ENCODE peak calls at places on chromosomes 6 and 20, in ten cellular contexts. R is prostate gland; G is CD8-positive, alpha-beta T cell; S is mammary epithelial cell; W is GM06990; V is left ventricle myocardium inferior; Z is pancreas; O is heart left ventricle; B is PC-9; T is spleen. L is an unnamed sample. For H3K27me3 and H3K36me3, the result is how much of the 10 kb centered on the place peaks cover.

GRCh38 chr20:49297605-49298530 is 20.0 kb upstream of the ZNFX1 start:
- DNase-seq in W (no peak), Z (no peak), T (no peak), S (no peak), B (no peak), O (no peak), G (peak), R (no peak), V (no peak), L (no peak)

GRCh38 chr6:13425971-13426931 is 61.1 kb downstream of the GFOD1 start:
- DNase-seq in W (peak), S (peak), B (peak), O (peak), V (no peak), G (no peak), R (no peak), Z (no peak), T (peak), L (no peak)

GRCh38 chr6:24663198-24663597 is 3.5 kb downstream of the TDP2 start:
- DNase-seq in B (no peak), V (no peak), Z (no peak), R (no peak), W (no peak), G (no peak), S (no peak), O (no peak), T (no peak), L (no peak)

GRCh38 chr6:88165877-88166492 is at the start of gene CNR1:
- DNase-seq in W (peak), O (peak), B (no peak), T (peak), S (peak), R (peak), G (no peak), Z (peak), V (peak), L (no peak)

GRCh38 chr6:165059032-165059431 is 250.4 kb downstream of the C6orf118 start:
- DNase-seq in O (no peak), G (no peak), T (no peak), W (no peak), V (no peak), B (no peak), S (peak), R (no peak), Z (no peak), L (no peak)

GRCh38 chr6:88730602-88731001 is 232.8 kb downstream of the RNGTT start:
- DNase-seq in V (no peak), T (no peak), Z (no peak), R (no peak), W (no peak), B (peak), S (peak), G (no peak), O (no peak), L (no peak)

GRCh38 chr20:11585752-11586352 is 331.8 kb upstream of the BTBD3 start:
- DNase-seq in O (no peak), G (no peak), T (no peak), B (no peak), W (no peak), V (no peak), S (peak), Z (no peak), R (no peak), L (no peak)

GRCh38 chr6:150028799-150029198 is 3.5 kb upstream of the RAET1L start:
- DNase-seq in G (no peak), O (no peak), T (peak), W (no peak), V (no peak), Z (no peak), B (no peak), R (peak), S (no peak), L (no peak)

GRCh38 chr6:131159578-131159977 is 24.3 kb downstream of the AKAP7 start:
- DNase-seq in B (no peak), T (no peak), S (peak), G (no peak), Z (no peak), V (no peak), W (no peak), O (no peak), R (no peak), L (no peak)

GRCh38 chr20:49561256-49561655 is 6.7 kb downstream of the PTGIS start:
- DNase-seq in Z (no peak), B (no peak), W (no peak), S (no peak), T (no peak), O (no peak), V (no peak), G (no peak), R (no peak), L (no peak)

GRCh38 chr6:84467296-84467695 is 239.9 kb upstream of the CEP162 start:
- DNase-seq in B (peak), R (no peak), V (no peak), O (no peak), S (no peak), G (no peak), W (no peak), Z (no peak), T (no peak), L (no peak)

GRCh38 chr6:14211596-14211961 is 94.0 kb downstream of the CD83 start:
- DNase-seq in B (no peak), V (peak), R (peak), S (no peak), Z (peak), T (peak), W (no peak), O (peak), G (no peak), L (no peak)

GRCh38 chr6:96520851-96521115 is 823 bp upstream of the UFL1 start:
- DNase-seq in V (no peak), Z (no peak), O (no peak), S (peak), W (no peak), G (no peak), R (no peak), B (no peak), T (no peak), L (no peak)

GRCh38 chr6:151502499-151502898 is 8.7 kb downstream of the CCDC170 start:
- DNase-seq in T (no peak), Z (no peak), R (no peak), O (no peak), V (no peak), G (no peak), W (no peak), S (peak), B (peak), L (no peak)

GRCh38 chr6:109236140-109237081 is 141.1 kb downstream of the CEP57L1 start:
- DNase-seq in R (no peak), W (no peak), G (peak), B (no peak), S (no peak), O (peak), V (no peak), T (peak), Z (peak), L (no peak)
- TF ChIP-seq CTCF in R (no peak), W (peak), G (no peak), B (no peak), S (no peak), O (peak), V (peak), T (no peak), Z (no peak), L (peak)

DNA sequence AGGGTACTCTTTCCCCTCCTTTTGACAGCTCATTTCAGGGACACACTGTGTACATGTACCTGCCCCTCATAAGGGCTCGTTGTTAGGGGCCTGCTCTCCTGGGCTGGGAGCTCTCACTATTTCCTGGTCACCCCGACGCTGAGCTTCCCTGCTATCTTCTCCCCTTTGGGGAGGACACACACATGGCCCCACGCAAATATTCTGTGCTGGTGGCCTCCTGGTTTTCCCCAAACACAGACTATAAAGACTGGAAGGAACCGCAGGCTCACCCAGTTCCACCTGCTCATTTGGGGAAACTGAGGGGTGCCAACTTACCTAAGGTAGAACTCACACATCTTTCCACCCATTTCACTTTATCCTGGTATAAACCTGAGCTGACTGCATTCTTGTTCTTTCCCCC is 301.4 kb upstream of the SUPT3H start:
- DNase-seq in Z (no peak), G (no peak), R (no peak), V (no peak), O (no peak), W (no peak), B (no peak), S (no peak), T (no peak), L (no peak)
- H3K27me3 ChIP-seq in Z (under half), G (under half), R (under half), V (under half), O (under half), W (under half), B (under half), S (under half), T (under half), L (under half)

DNA sequence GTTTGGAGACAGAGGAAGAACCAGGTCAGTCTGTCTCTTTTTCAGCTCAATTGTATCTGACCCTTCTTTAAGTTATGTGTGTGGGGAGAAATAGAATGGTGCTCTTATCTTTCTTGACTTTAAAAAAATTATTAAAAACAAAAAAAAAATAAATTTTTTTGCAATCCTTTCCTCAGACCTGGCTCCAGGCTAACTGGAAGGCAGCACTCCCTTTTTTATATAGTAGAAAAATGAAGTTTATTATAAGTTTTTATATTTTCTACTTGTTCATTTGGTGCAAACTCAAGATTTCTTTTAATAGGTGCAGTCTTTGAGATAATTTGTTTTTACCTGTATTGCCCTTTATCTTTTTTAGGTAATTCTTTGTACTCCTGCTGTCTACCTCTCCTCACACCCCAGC is 129.6 kb downstream of the SULF2 start:
- DNase-seq in B (no peak), S (no peak), R (no peak), G (no peak), T (no peak), O (no peak), Z (no peak), W (no peak), V (no peak), L (no peak)
- H3K36me3 ChIP-seq in B (half or more), S (under half), R (under half), G (under half), T (half or more), O (half or more), Z (under half), W (under half), V (half or more), L (under half)

GRCh38 chr20:9617940-9618339 is 103.5 kb downstream of the LAMP5 start:
- DNase-seq in B (peak), T (no peak), S (peak), W (no peak), Z (no peak), G (no peak), V (no peak), O (no peak), R (peak), L (peak)
- TF ChIP-seq CTCF in B (peak), T (no peak), S (peak), W (peak), Z (peak), G (no peak), V (peak), O (peak), R (peak), L (peak)

DNA sequence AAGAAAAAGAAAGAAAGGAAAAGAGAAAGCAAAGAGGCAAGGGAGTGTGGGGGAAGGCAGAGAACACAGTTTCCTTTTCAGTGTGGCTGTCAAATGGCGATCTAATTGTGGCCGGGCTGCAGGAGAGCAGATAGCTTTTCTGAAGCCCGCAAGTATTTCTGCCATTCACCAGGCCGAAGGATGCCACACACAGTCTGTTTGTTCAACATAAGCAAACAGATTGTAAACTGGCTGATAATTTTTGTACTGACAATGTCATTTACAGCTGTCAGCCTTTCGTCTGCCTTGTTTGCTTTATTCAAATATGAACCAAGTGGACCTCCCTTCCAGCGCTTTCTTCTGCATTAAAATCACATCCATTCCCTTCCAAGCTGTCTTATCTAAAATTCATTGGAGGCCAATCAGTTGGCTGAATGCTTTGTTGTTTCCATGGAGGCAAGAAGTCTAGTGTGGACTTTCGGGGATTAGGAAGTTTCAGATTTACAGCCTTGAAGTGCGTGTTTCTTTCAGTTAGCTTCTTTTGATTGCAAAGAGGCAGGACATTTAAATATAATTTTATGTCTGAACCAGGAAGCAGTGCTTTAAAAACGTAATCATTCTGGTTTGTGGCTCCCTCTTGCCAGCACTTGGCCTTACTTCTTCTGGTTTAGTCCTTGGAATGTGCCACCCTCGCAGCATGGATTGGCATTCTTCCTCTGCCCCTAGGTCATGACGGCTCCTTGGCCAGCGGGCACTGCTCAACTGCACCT is 180.3 kb downstream of the FOXA2 start:
- DNase-seq in G (no peak), S (no peak), W (no peak), O (no peak), Z (no peak), T (no peak), V (no peak), B (no peak), R (no peak), L (no peak)
- H3K27me3 ChIP-seq in G (under half), S (under half), W (under half), O (under half), Z (under half), T (under half), V (half or more), B (under half), R (under half), L (under half)

GRCh38 chr20:18524646-18525045 is 16.9 kb downstream of the SEC23B start:
- DNase-seq in O (no peak), R (no peak), V (no peak), G (no peak), B (peak), S (peak), T (no peak), Z (no peak), W (no peak), L (no peak)
- H3K36me3 ChIP-seq in O (half or more), R (under half), V (half or more), G (under half), B (under half), S (under half), T (half or more), Z (under half), W (under half), L (under half)

DNA sequence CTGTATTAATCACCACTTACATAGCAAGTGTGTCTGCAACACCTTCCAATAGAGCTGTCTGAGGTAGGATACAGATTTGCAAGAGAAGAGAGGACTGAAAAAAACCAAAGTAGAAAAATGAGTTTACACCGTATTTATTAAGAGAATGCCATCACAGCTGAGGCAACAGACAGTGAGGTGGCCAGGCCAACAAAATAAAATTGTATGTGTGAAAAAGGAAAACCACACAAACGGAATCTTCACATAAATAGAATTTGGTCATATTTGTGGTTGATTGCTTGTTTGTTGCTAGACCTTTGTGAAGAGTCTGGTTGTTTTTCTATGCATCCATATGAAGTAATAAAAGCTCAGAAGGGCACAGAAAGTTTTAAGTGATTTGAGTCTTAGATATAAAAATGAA is 157.8 kb upstream of the TSHZ2 start:
- DNase-seq in W (no peak), R (no peak), Z (no peak), G (no peak), T (no peak), V (no peak), S (no peak), B (no peak), O (no peak), L (no peak)
- TF ChIP-seq CTCF in W (no peak), R (no peak), Z (no peak), G (no peak), T (no peak), V (no peak), S (no peak), B (no peak), O (no peak), L (no peak)

DNA sequence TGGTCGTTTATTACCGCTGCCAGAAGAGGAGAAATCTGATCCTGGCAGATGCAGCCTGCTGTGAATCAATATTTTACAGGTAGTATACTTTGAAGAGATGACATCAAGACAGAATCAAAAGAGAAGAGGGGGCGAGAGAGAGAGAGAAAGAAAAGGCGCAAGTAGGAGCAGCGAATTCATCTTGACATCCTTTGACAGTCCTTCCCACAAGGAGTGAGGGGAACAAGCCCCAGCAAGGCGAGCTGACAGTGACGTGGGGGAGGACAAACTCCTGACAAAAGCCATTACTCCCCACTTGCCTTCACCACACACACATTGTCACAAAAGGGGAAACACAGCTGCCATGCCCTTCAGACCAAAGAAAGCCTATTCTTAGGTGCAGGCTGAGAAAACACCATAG is 146.0 kb upstream of the FBXL4 start:
- DNase-seq in R (no peak), B (no peak), S (no peak), G (no peak), W (no peak), O (no peak), Z (no peak), V (no peak), T (no peak), L (no peak)
- H3K27me3 ChIP-seq in R (under half), B (under half), S (under half), G (under half), W (under half), O (under half), Z (under half), V (under half), T (under half), L (under half)

GRCh38 chr6:158048589-158048988 is 66.9 kb downstream of the SYNJ2 start:
- DNase-seq in Z (peak), V (peak), S (no peak), G (no peak), W (no peak), R (no peak), B (no peak), T (no peak), O (no peak), L (no peak)

GRCh38 chr6:158050107-158050735 is 68.6 kb downstream of the SYNJ2 start:
- DNase-seq in S (no peak), O (no peak), R (no peak), G (no peak), Z (peak), B (no peak), W (no peak), T (no peak), V (peak), L (no peak)

GRCh38 chr6:158047563-158048323 is 66.1 kb downstream of the SYNJ2 start:
- DNase-seq in B (no peak), G (no peak), S (no peak), V (peak), W (no peak), Z (peak), R (no peak), O (no peak), T (no peak), L (no peak)

GRCh38 chr6:158050955-158051354 is 69.3 kb downstream of the SYNJ2 start:
- DNase-seq in B (no peak), S (peak), O (no peak), G (no peak), T (no peak), Z (no peak), V (no peak), R (no peak), W (no peak), L (no peak)

GRCh38 chr6:158049055-158050028 is 67.7 kb downstream of the SYNJ2 start:
- DNase-seq in B (no peak), V (peak), S (peak), W (no peak), O (no peak), R (no peak), T (no peak), G (no peak), Z (peak), L (no peak)
- H3K36me3 ChIP-seq in B (under half), V (under half), S (under half), W (under half), O (under half), R (under half), T (under half), G (under half), Z (under half), L (under half)

GRCh38 chr6:31631681-31632278 is 11.3 kb downstream of the PRRC2A start:
- DNase-seq in B (no peak), G (no peak), W (no peak), S (no peak), Z (peak), O (no peak), V (no peak), R (no peak), T (no peak), L (no peak)
- TF ChIP-seq CTCF in B (no peak), G (no peak), W (no peak), S (no peak), Z (no peak), O (no peak), V (no peak), R (no peak), T (no peak), L (no peak)

L was measured in Panc1.